ENCODE peak calls at places on chromosome 1, in six cellular contexts. R is GM12865, W is aorta, K is upper lobe of right lung, Y is neuronal stem cell, O is right atrium auricular region. N is an unnamed sample.

GRCh38 chr1:59232209-59232608 is 64.7 kb upstream of the FGGY start:
- DNase-seq in R (no peak), W (no peak), K (no peak), Y (no peak), O (no peak), N (no peak)

GRCh38 chr1:42646056-42646455 is 12.2 kb upstream of the PPIH start:
- DNase-seq in R (no peak), W (no peak), K (no peak), Y (no peak), O (no peak), N (no peak)

GRCh38 chr1:168653567-168653966 is 75.4 kb downstream of the DPT start:
- DNase-seq in R (no peak), W (no peak), K (no peak), Y (no peak), O (no peak), N (no peak)

GRCh38 chr1:244918422-244919319 is 54.3 kb upstream of the HNRNPU start:
- DNase-seq in R (peak), W (peak), K (peak), Y (peak), O (no peak), N (peak)

GRCh38 chr1:213297021-213297420 is 246.0 kb downstream of the RPS6KC1 start:
- DNase-seq in R (no peak), W (no peak), K (no peak), Y (no peak), O (no peak), N (no peak)

GRCh38 chr1:174051956-174052355 is 29.8 kb upstream of the RC3H1 start:
- DNase-seq in R (no peak), W (no peak), K (no peak), Y (peak), O (peak), N (no peak)

GRCh38 chr1:6357243-6357929 is 36.2 kb downstream of the ACOT7 start:
- DNase-seq in R (peak), W (no peak), K (no peak), Y (no peak), O (no peak), N (no peak)

GRCh38 chr1:175176246-175176645 is 16.3 kb downstream of the KIAA0040 start:
- DNase-seq in R (no peak), W (no peak), K (no peak), Y (no peak), O (no peak), N (no peak)

GRCh38 chr1:244011251-244011650 is 39.8 kb upstream of the ZBTB18 start:
- DNase-seq in R (no peak), W (no peak), K (no peak), Y (no peak), O (no peak), N (no peak)

DNA sequence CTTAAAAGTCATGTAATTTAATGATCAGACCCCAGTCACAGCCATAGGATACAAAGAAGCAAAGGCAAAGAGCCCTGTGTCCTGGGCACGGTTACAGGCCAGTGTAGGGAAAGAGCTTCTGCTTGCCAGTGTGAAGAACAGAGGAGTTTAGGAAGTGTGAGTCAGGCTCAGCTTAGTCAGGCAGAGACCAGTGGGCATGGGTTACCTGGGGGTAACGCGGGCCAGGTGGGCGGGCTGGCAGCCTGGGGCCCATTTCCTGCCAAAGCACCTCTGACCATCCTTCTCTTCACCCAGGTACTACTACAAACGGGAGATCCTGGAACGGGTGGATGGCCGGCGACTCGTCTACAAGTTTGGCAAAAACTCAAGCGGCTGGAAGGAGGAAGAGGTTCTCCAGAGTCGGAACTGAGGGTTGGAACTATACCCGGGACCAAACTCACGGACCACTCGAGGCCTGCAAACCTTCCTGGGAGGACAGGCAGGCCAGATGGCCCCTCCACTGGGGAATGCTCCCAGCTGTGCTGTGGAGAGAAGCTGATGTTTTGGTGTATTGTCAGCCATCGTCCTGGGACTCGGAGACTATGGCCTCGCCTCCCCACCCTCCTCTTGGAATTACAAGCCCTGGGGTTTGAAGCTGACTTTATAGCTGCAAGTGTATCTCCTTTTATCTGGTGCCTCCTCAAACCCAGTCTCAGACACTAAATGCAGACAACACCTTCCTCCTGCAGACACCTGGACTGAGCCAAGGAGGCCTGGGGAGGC is 4.7 kb downstream of the ELF3 start:
- DNase-seq in R (no peak), W (no peak), K (no peak), Y (no peak), O (no peak), N (no peak)
- H3K4me3 ChIP-seq in R (no peak), W (no peak), K (no peak), Y (no peak), O (no peak), N (no peak)

DNA sequence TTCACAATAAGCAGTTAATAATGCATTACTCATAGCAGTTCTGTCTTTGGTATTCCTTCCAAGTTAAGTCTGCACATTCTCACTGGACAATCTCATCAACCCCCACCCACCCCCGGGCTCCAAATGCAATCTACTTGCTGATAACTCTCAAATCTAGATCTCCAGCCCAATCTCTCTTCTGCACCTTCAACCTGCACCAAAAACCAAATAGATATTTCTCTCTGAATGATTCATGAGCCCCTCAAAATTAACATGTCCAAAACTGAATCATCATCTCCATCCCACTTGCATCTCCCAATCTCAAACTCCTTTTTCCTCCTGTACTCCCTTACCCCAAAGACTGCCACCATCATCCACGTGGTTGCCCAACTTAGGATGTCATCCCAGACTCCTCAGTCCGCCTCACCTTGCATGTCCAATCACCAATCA is 2.7 kb downstream of the DOCK7 start:
- DNase-seq in R (no peak), W (no peak), K (no peak), Y (no peak), O (no peak), N (no peak)
- H3K4me3 ChIP-seq in R (no peak), W (no peak), K (no peak), Y (no peak), O (no peak), N (no peak)

GRCh38 chr1:26161408-26162219 is 2.7 kb downstream of the FAM110D start:
- DNase-seq in R (no peak), W (peak), K (peak), Y (no peak), O (no peak), N (peak)

GRCh38 chr1:26158271-26159112 is at the start of gene FAM110D:
- DNase-seq in R (no peak), W (no peak), K (no peak), Y (no peak), O (no peak), N (no peak)

GRCh38 chr1:26162220-26162703 is 3.4 kb downstream of the FAM110D start:
- DNase-seq in R (no peak), W (no peak), K (no peak), Y (no peak), O (no peak), N (no peak)

GRCh38 chr1:26160527-26161407 is 1.9 kb downstream of the FAM110D start:
- DNase-seq in R (no peak), W (peak), K (peak), Y (no peak), O (no peak), N (no peak)

GRCh38 chr1:26159113-26160039 is 497 bp downstream of the FAM110D start:
- DNase-seq in R (no peak), W (no peak), K (peak), Y (no peak), O (no peak), N (no peak)
- H3K4me3 ChIP-seq in R (no peak), W (no peak), K (peak), Y (peak), O (peak), N (no peak)

DNA sequence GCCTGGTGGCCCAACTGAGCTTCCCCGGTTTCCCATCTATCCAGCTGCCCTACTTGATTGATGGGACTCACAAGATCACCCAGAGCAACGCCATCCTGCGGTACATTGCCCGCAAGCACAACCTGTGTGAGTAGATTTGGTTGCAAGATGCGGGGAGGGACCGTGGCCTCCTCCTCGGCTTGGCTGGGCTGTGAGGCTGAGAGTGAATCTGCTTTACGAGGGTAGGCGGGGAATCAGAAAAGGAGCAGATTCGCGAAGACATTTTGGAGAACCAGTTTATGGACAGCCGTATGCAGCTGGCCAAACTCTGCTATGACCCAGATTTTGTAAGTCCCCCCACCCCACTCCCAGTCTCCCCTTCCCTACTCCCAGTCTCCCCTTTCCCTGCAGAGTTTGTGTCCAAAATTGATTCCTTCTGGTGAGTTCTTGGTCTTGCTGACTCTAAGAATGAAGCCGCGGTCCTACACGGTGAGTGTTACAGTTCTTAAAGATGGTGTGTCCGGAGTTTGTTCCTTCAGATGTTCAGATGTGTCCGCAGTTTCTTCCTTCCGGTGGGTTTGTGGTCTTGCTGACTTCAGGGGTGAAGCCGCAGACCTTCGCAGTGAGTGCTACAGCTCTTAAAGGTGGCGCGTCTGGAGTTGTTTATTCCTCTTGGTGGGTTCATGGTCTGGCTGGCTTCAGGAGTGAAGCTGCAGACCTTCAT is 1.5 kb downstream of the GSTM2 start:
- DNase-seq in R (no peak), W (peak), K (no peak), Y (no peak), O (no peak), N (no peak)
- H3K4me3 ChIP-seq in R (no peak), W (no peak), K (no peak), Y (no peak), O (no peak), N (no peak)

N was measured in BE2C.